ENCODE peak calls at places on chromosome 7, in seven cellular contexts. E is H9; S is RPMI7951; Q is A172; I is chondrocyte; G is activated T-helper 1 cell treated with anti-CD3 and anti-CD28 coated beads, Interleukin-12 subunit alpha, Interleukin-12 subunit beta, Interleukin-2, Interleukin-4 antibody, amounts not matched to agents 30 ng/mL and 10 ng/mL and 1 ng/mL, durations not matched to agents 14 hours and 24 hours and 36 hours; R is CD8-positive, alpha-beta memory T cell. O is an unnamed sample.

GRCh38 chr7:130872341-130872740 is 138.3 kb upstream of the KLF14 start:
- DNase-seq in E (no peak), S (no peak), Q (no peak), I (no peak), G (no peak), R (no peak), O (no peak)

GRCh38 chr7:124671976-124672375 is 93.6 kb downstream of the GPR37 start:
- DNase-seq in E (no peak), S (no peak), Q (no peak), I (no peak), G (no peak), R (no peak), O (no peak)

GRCh38 chr7:105521731-105522458 is at the start of gene PUS7:
- DNase-seq in E (peak; percentile 93), S (peak; percentile 90), Q (peak; percentile 77), I (peak; percentile 91), G (peak; percentile 71), R (peak; percentile 82), O (peak; percentile 82)

GRCh38 chr7:80287400-80288174 is 153.0 kb downstream of the GNAI1 start:
- DNase-seq in E (no peak), S (no peak), Q (no peak), I (no peak), G (no peak), R (no peak), O (no peak)

GRCh38 chr7:6443372-6443941 is 4.3 kb downstream of the DAGLB start:
- DNase-seq in E (no peak), S (peak; percentile 96), Q (peak; percentile 99), I (no peak), G (no peak), R (no peak), O (no peak)

GRCh38 chr7:144391823-144392255 is 11.7 kb downstream of the NOBOX start:
- DNase-seq in E (no peak), S (peak; percentile 50), Q (peak; percentile 35), I (no peak), G (peak; percentile 7), R (no peak), O (no peak)

GRCh38 chr7:149031353-149031910 is 3.1 kb upstream of the PDIA4 start:
- DNase-seq in E (no peak), S (no peak), Q (no peak), I (no peak), G (no peak), R (no peak), O (no peak)

GRCh38 chr7:17546206-17546998 is 247.9 kb downstream of the AHR start:
- DNase-seq in E (no peak), S (peak; percentile 90), Q (peak; percentile 86), I (no peak), G (no peak), R (no peak), O (no peak)

GRCh38 chr7:122337011-122337410 is 32.5 kb upstream of the FEZF1 start:
- DNase-seq in E (no peak), S (no peak), Q (no peak), I (no peak), G (no peak), R (no peak), O (no peak)

GRCh38 chr7:111098011-111098925 is 7.3 kb downstream of the LRRN3 start:
- DNase-seq in E (peak; percentile 50), S (no peak), Q (no peak), I (no peak), G (peak; percentile 47), R (peak; percentile 68), O (no peak)

GRCh38 chr7:87933953-87934698 is at the start of gene ADAM22:
- DNase-seq in E (peak; percentile 95), S (peak; percentile 80), Q (peak; percentile 87), I (no peak), G (peak; percentile 66), R (peak; percentile 92), O (peak; percentile 81)

GRCh38 chr7:7970620-7971307 is 2.2 kb downstream of the GLCCI1 start:
- DNase-seq in E (no peak), S (peak; percentile 26), Q (peak; percentile 26), I (no peak), G (no peak), R (no peak), O (no peak)

GRCh38 chr7:157143788-157144187 is 5.1 kb downstream of the UBE3C start:
- DNase-seq in E (no peak), S (no peak), Q (no peak), I (no peak), G (no peak), R (no peak), O (no peak)

GRCh38 chr7:66205736-66206080 is 574 bp downstream of the TPST1 start:
- DNase-seq in E (peak; percentile 41), S (no peak), Q (no peak), I (no peak), G (no peak), R (no peak), O (no peak)

GRCh38 chr7:17406756-17407155 is 108.3 kb downstream of the AHR start:
- DNase-seq in E (no peak), S (peak; percentile 55), Q (no peak), I (no peak), G (no peak), R (no peak), O (no peak)

GRCh38 chr7:107032050-107032449 is 12.5 kb upstream of the PRKAR2B start:
- DNase-seq in E (no peak), S (no peak), Q (no peak), I (no peak), G (no peak), R (no peak), O (no peak)

GRCh38 chr7:149670288-149670687 is 103.1 kb downstream of the ZNF467 start:
- DNase-seq in E (no peak), S (peak; percentile 74), Q (peak; percentile 18), I (no peak), G (no peak), R (no peak), O (no peak)

O was measured in progenitor cell of endocrine pancreas.